ENCODE peak calls at places on chromosomes 3 and 15, in ten cellular contexts. E is IMR-90, C is coronary artery, Y is left ventricle myocardium inferior, U is HCT116, K is right atrium auricular region, D is fibroblast of pulmonary artery, Q is stomach, W is heart left ventricle, P is colonic mucosa. Z is an unnamed sample.

GRCh38 chr3:73745429-73746247 is 120.9 kb upstream of the PDZRN3 start:
- DNase-seq in Y (no peak), C (no peak), P (no peak), Q (no peak), U (no peak), W (no peak), K (no peak), D (peak), E (peak), Z (no peak)

GRCh38 chr15:23013681-23014080 is 25.7 kb downstream of the TUBGCP5 start:
- DNase-seq in U (no peak), C (peak), E (no peak), K (no peak), D (no peak), Y (no peak), Q (no peak), W (no peak), P (no peak), Z (no peak)

GRCh38 chr3:122421101-122421500 is 5.2 kb upstream of the WDR5B start:
- DNase-seq in W (no peak), U (no peak), Q (no peak), K (no peak), P (no peak), E (no peak), Y (no peak), C (no peak), D (no peak), Z (no peak)

GRCh38 chr3:77887611-77888010 is 847.7 kb downstream of the ROBO2 start:
- DNase-seq in Y (no peak), U (no peak), D (peak), E (peak), K (no peak), P (no peak), C (no peak), W (no peak), Q (no peak), Z (peak)

GRCh38 chr3:62153231-62153630 is 220.1 kb downstream of the FEZF2 start:
- DNase-seq in Y (no peak), U (no peak), C (no peak), P (no peak), W (no peak), Q (no peak), E (no peak), K (no peak), D (no peak), Z (no peak)

GRCh38 chr3:58492385-58492970 is 582 bp downstream of the KCTD6 start:
- DNase-seq in Q (no peak), K (no peak), C (no peak), D (no peak), P (peak), E (no peak), W (no peak), Y (no peak), U (no peak), Z (no peak)

GRCh38 chr3:109224333-109224732 is 87.8 kb downstream of the C3orf85 start:
- DNase-seq in K (no peak), W (no peak), D (no peak), C (no peak), Y (no peak), E (no peak), P (peak), U (peak), Q (peak), Z (no peak)

GRCh38 chr15:34364041-34364440 is 3.0 kb downstream of the LPCAT4 start:
- DNase-seq in U (no peak), Q (no peak), C (no peak), Y (no peak), E (no peak), P (no peak), K (no peak), D (no peak), W (no peak), Z (no peak)

GRCh38 chr15:52424856-52425431 is 103.7 kb downstream of the MYO5A start:
- DNase-seq in Q (no peak), K (no peak), U (no peak), Y (no peak), D (no peak), C (no peak), W (no peak), E (no peak), P (no peak), Z (no peak)

GRCh38 chr3:55327131-55327920 is 159.8 kb downstream of the WNT5A start:
- DNase-seq in E (peak), Q (no peak), Y (no peak), C (no peak), K (no peak), D (no peak), U (no peak), P (no peak), W (no peak), Z (no peak)

GRCh38 chr15:52018244-52018643 is 775 bp upstream of the MAPK6 start:
- DNase-seq in Q (no peak), Y (no peak), D (peak), U (no peak), P (no peak), C (no peak), K (no peak), E (peak), W (no peak), Z (no peak)

GRCh38 chr3:159548675-159549335 is 439.8 kb upstream of the IL12A start:
- DNase-seq in U (no peak), P (no peak), C (no peak), Q (no peak), E (peak), W (no peak), K (no peak), D (peak), Y (no peak), Z (peak)

GRCh38 chr3:136937886-136938285 is 19.9 kb upstream of the IL20RB start:
- DNase-seq in D (peak), K (no peak), W (no peak), E (no peak), U (no peak), Q (no peak), C (no peak), Y (no peak), P (no peak), Z (no peak)

GRCh38 chr3:62718011-62718410 is 157.2 kb downstream of the CADPS start:
- DNase-seq in D (no peak), Y (no peak), K (no peak), U (no peak), W (no peak), E (no peak), Q (no peak), P (no peak), C (no peak), Z (no peak)

GRCh38 chr3:129927072-129927471 is 33.6 kb upstream of the TMCC1 start:
- DNase-seq in W (no peak), P (no peak), D (no peak), K (no peak), U (no peak), C (no peak), Q (no peak), E (no peak), Y (no peak), Z (no peak)

GRCh38 chr3:182980204-182981037 is at the start of gene DCUN1D1:
- DNase-seq in P (peak), E (peak), Q (peak), D (peak), Y (peak), K (peak), W (peak), C (peak), U (peak), Z (no peak)

GRCh38 chr3:171833775-171834460 is 9.2 kb upstream of the TMEM212 start:
- DNase-seq in Y (no peak), W (no peak), D (peak), K (no peak), Q (no peak), U (no peak), E (peak), P (no peak), C (no peak), Z (no peak)

GRCh38 chr3:64954995-64955636 is 267.3 kb upstream of the ADAMTS9 start:
- DNase-seq in U (no peak), E (no peak), W (peak), C (no peak), K (no peak), Q (peak), D (peak), Y (no peak), P (peak), Z (no peak)

GRCh38 chr15:37220949-37221670 is 120.8 kb upstream of the MEIS2 start:
- DNase-seq in W (no peak), Y (no peak), U (no peak), C (no peak), P (no peak), K (no peak), E (no peak), D (no peak), Q (no peak), Z (no peak)

GRCh38 chr3:15241341-15241740 is 35.3 kb downstream of the CAPN7 start:
- DNase-seq in Q (no peak), E (no peak), U (peak), C (no peak), W (no peak), Y (no peak), D (peak), K (no peak), P (no peak), Z (no peak)

GRCh38 chr15:82159922-82160321 is 102.6 kb downstream of the EFL1 start:
- DNase-seq in Q (no peak), Y (no peak), P (no peak), W (no peak), E (peak), U (peak), K (no peak), C (no peak), D (peak), Z (peak)

DNA sequence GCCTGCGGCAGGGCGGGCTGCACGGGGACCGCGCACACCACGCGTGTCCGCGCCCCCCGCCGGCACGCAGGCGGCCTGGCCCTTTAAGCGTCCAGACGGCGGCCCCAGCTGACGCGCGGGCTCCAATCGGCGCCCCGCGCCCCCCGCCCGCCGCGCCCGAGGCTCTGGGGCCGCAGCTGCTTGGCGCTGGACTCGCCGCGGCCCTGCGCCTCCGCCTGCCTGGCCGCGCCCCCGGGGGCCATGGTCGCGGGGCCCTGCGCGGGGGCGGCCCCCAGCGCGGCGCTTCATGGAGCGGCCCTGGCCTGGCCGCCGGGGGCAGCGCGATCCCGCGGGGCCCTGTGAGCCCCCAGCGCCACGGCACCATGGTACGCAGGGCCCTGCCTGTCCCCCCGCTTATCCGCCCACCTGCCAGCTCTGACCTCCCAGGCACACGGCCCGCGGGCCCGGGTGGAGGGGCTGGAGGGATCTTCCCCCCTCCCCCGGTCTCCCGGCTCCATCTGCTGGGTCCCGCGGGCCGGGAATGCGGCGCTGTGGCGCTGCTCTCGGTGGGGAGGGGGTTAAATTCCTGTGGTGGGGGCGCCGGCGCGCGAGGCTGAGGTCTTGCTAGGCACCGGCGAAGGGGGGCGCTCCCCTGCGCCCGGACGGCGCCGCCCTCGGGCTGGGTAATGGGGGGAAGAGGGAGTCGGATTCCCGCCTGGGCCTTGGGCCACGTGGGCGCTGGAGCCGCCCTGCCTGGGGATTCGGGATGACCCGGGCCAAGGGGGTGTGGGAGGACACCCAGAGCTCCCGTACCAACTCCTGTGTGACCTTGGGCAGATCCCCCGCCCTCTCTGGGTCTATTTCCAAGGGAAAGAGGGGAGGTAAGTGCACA is 1.1 kb downstream of the ZBTB47 start:
- DNase-seq in Q (peak), C (peak), D (peak), E (peak), W (peak), U (no peak), Y (peak), K (no peak), P (peak), Z (no peak)
- TF ChIP-seq CTCF in Q (no peak), C (no peak), D (no peak), E (peak), W (peak), U (no peak), Y (no peak), K (peak), P (no peak), Z (peak)

GRCh38 chr3:119529883-119530282 is 29.5 kb downstream of the CD80 start:
- DNase-seq in K (no peak), D (peak), W (no peak), U (no peak), Y (no peak), P (no peak), Q (no peak), E (peak), C (no peak), Z (peak)

GRCh38 chr3:119530418-119530817 is 29.0 kb downstream of the CD80 start:
- DNase-seq in C (no peak), K (no peak), E (no peak), W (no peak), U (no peak), Y (no peak), P (no peak), D (no peak), Q (no peak), Z (no peak)

GRCh38 chr3:119527731-119528130 is 29.4 kb downstream of the TIMMDC1 start:
- DNase-seq in Y (no peak), C (no peak), K (no peak), W (no peak), E (no peak), U (no peak), Q (no peak), D (no peak), P (no peak), Z (no peak)

GRCh38 chr3:119524931-119525662 is 26.8 kb downstream of the TIMMDC1 start:
- DNase-seq in D (peak), U (no peak), Y (no peak), W (no peak), C (no peak), Q (no peak), K (no peak), E (no peak), P (no peak), Z (no peak)
- H3K4me3 ChIP-seq in D (no peak), U (no peak), Y (no peak), W (no peak), C (no peak), Q (no peak), K (no peak), E (no peak), P (no peak), Z (no peak)

GRCh38 chr3:127573401-127573800 is 17.1 kb downstream of the TPRA1 start:
- DNase-seq in K (no peak), W (no peak), P (no peak), D (no peak), Y (no peak), U (no peak), C (no peak), Q (no peak), E (no peak), Z (no peak)

GRCh38 chr3:127572186-127572585 is 18.3 kb downstream of the TPRA1 start:
- DNase-seq in Q (no peak), E (no peak), D (no peak), U (no peak), W (no peak), Y (no peak), K (no peak), P (no peak), C (no peak), Z (no peak)

GRCh38 chr3:127573916-127574315 is 16.6 kb downstream of the TPRA1 start:
- DNase-seq in D (no peak), C (no peak), W (no peak), Y (no peak), E (no peak), P (no peak), Q (no peak), U (no peak), K (no peak), Z (no peak)

GRCh38 chr3:127570520-127570919 is 20.0 kb downstream of the TPRA1 start:
- DNase-seq in K (no peak), W (no peak), C (no peak), P (no peak), Y (no peak), E (no peak), Q (no peak), U (no peak), D (no peak), Z (no peak)

DNA sequence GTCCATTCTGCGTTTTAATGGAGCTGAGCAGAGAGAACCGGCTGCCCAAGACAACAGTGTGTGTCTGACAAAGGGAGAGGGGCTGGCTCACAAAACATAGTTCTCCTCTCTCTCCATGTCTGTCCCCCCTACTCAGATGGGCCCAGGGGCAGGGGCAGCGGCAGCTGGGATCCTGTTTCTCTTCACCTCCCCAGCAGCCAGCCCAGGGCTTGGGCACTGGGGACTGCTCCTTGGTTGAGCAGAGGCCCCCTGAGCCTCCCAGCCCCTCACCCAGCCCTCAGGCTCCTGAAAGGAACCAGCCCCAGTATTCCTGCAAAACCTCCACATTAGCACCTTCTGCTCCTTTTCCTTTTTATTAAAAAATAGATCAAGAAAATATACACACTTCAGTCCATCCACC is 17.8 kb downstream of the TPRA1 start:
- DNase-seq in K (no peak), U (no peak), C (no peak), E (no peak), Q (no peak), P (no peak), D (no peak), Y (no peak), W (no peak), Z (no peak)
- TF ChIP-seq CTCF in K (no peak), U (no peak), C (no peak), E (no peak), Q (no peak), P (no peak), D (no peak), Y (no peak), W (no peak), Z (no peak)

GRCh38 chr3:42652251-42652610 is 1.3 kb upstream of the ZBTB47 start:
- DNase-seq in Y (no peak), K (no peak), E (no peak), P (no peak), U (no peak), C (peak), D (no peak), Q (no peak), W (no peak), Z (no peak)

GRCh38 chr3:42651248-42652091 is 2.0 kb upstream of the ZBTB47 start:
- DNase-seq in K (no peak), W (no peak), D (peak), E (peak), C (peak), Q (no peak), Y (no peak), U (no peak), P (no peak), Z (peak)

GRCh38 chr3:42653560-42654330 is at the start of gene ZBTB47:
- DNase-seq in P (peak), D (peak), Q (peak), C (peak), W (peak), K (no peak), Y (peak), U (no peak), E (no peak), Z (no peak)

GRCh38 chr3:42653303-42653559 is 266 bp upstream of the ZBTB47 start:
- DNase-seq in U (no peak), C (no peak), E (no peak), K (no peak), Q (no peak), Y (no peak), D (no peak), W (no peak), P (no peak), Z (no peak)

GRCh38 chr3:42652611-42653302 is 740 bp upstream of the ZBTB47 start:
- DNase-seq in D (peak), K (peak), P (peak), Y (peak), U (peak), W (peak), E (peak), Q (peak), C (peak), Z (peak)
- H3K4me3 ChIP-seq in D (peak), K (peak), P (peak), Y (peak), U (peak), W (peak), E (peak), Q (peak), C (peak), Z (peak)